ENCODE peak calls at places on chromosomes 3 and 15, in five cellular contexts. One of them, this sample, is unnamed.

GRCh38 chr3:150346956-150347863 is 60.9 kb upstream of the TSC22D2 start:
- DNase-seq in thyroid gland: peak; percentile 22
- DNase-seq in pancreas: no peak
- DNase-seq in spleen: no peak
- DNase-seq in stomach: no peak
- DNase-seq in this sample: no peak

GRCh38 chr3:23685484-23686258 is 120.1 kb upstream of the UBE2E1 start:
- DNase-seq in thyroid gland: peak; percentile 85
- DNase-seq in pancreas: no peak
- DNase-seq in spleen: no peak
- DNase-seq in stomach: peak; percentile 68
- DNase-seq in this sample: peak; percentile 62

GRCh38 chr3:148707596-148708386 is 10.1 kb downstream of the AGTR1 start:
- DNase-seq in thyroid gland: no peak
- DNase-seq in pancreas: no peak
- DNase-seq in spleen: no peak
- DNase-seq in stomach: no peak
- DNase-seq in this sample: no peak

GRCh38 chr3:152870027-152870426 is 35.1 kb downstream of the P2RY1 start:
- DNase-seq in thyroid gland: no peak
- DNase-seq in pancreas: no peak
- DNase-seq in spleen: no peak
- DNase-seq in stomach: no peak
- DNase-seq in this sample: no peak

GRCh38 chr3:13711911-13712650 is 163.2 kb downstream of the FBLN2 start:
- DNase-seq in thyroid gland: no peak
- DNase-seq in pancreas: no peak
- DNase-seq in spleen: peak; percentile 22
- DNase-seq in stomach: peak; percentile 7
- DNase-seq in this sample: peak; percentile 0

GRCh38 chr3:46109635-46110005 is 82.3 kb upstream of the XCR1 start:
- DNase-seq in thyroid gland: no peak
- DNase-seq in pancreas: no peak
- DNase-seq in spleen: no peak
- DNase-seq in stomach: no peak
- DNase-seq in this sample: no peak

GRCh38 chr3:34140606-34141005 is 342.2 kb downstream of the PDCD6IP start:
- DNase-seq in thyroid gland: no peak
- DNase-seq in pancreas: no peak
- DNase-seq in spleen: no peak
- DNase-seq in stomach: no peak
- DNase-seq in this sample: no peak

GRCh38 chr3:141225939-141226338 is 5.7 kb upstream of the PXYLP1 start:
- DNase-seq in thyroid gland: no peak
- DNase-seq in pancreas: no peak
- DNase-seq in spleen: no peak
- DNase-seq in stomach: no peak
- DNase-seq in this sample: no peak

GRCh38 chr3:147407495-147408179 is 1.3 kb upstream of the ZIC4 start:
- DNase-seq in thyroid gland: no peak
- DNase-seq in pancreas: no peak
- DNase-seq in spleen: no peak
- DNase-seq in stomach: no peak
- DNase-seq in this sample: no peak

GRCh38 chr3:56355570-56356185 is 112.6 kb downstream of the ERC2 start:
- DNase-seq in thyroid gland: no peak
- DNase-seq in pancreas: no peak
- DNase-seq in spleen: no peak
- DNase-seq in stomach: no peak
- DNase-seq in this sample: no peak

GRCh38 chr3:187223799-187224198 is 26.5 kb downstream of the RTP1 start:
- DNase-seq in thyroid gland: no peak
- DNase-seq in pancreas: no peak
- DNase-seq in spleen: no peak
- DNase-seq in stomach: no peak
- DNase-seq in this sample: no peak

GRCh38 chr3:39138804-39139415 is 14.5 kb downstream of the CSRNP1 start:
- DNase-seq in thyroid gland: peak; percentile 87
- DNase-seq in pancreas: no peak
- DNase-seq in spleen: no peak
- DNase-seq in stomach: peak; percentile 56
- DNase-seq in this sample: peak; percentile 61

GRCh38 chr3:30124435-30125390 is 481.7 kb upstream of the TGFBR2 start:
- DNase-seq in thyroid gland: peak; percentile 79
- DNase-seq in pancreas: no peak
- DNase-seq in spleen: no peak
- DNase-seq in stomach: no peak
- DNase-seq in this sample: no peak

GRCh38 chr3:42864321-42864950 is 11.2 kb downstream of the CYP8B1 start:
- DNase-seq in thyroid gland: no peak
- DNase-seq in pancreas: no peak
- DNase-seq in spleen: no peak
- DNase-seq in stomach: no peak
- DNase-seq in this sample: no peak

GRCh38 chr3:59318881-59319280 is 269.1 kb upstream of the CFAP20DC start:
- DNase-seq in thyroid gland: no peak
- DNase-seq in pancreas: no peak
- DNase-seq in spleen: no peak
- DNase-seq in stomach: no peak
- DNase-seq in this sample: no peak
- H3K27ac ChIP-seq in thyroid gland: no peak overlapping the region
- H3K27ac ChIP-seq in pancreas: no peak overlapping the region
- H3K27ac ChIP-seq in spleen: no peak overlapping the region
- H3K27ac ChIP-seq in stomach: no peak overlapping the region
- H3K27ac ChIP-seq in this sample: no peak overlapping the region

DNA sequence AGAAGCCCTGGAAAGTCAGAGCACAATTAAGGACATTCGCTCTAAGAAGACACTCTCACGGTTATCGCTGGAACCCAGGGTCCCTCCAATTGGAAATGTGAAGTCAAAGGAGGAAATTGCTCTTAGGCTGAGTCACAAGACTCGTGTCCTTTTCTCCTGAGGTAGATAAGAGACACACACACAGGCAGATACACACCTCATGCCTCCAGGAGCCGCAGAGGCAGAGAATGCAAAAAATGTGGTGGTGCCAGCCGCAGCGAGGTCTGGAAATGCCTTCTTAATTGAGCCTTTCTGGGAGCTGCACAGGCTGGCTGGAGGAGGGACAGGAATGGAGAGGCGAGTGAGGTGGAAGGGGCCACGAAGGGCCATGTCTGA is 189.3 kb downstream of the OPA1 start:
- DNase-seq in thyroid gland: peak; percentile 53
- DNase-seq in pancreas: no peak
- DNase-seq in spleen: no peak
- DNase-seq in stomach: peak; percentile 77
- DNase-seq in this sample: peak; percentile 34
- H3K27ac ChIP-seq in thyroid gland: peak overlapping the region; percentile 34
- H3K27ac ChIP-seq in pancreas: no peak overlapping the region
- H3K27ac ChIP-seq in spleen: no peak overlapping the region
- H3K27ac ChIP-seq in stomach: peak overlapping the region; percentile 67
- H3K27ac ChIP-seq in this sample: no peak overlapping the region

GRCh38 chr3:128285925-128286275 is 132.6 kb downstream of the EEFSEC start:
- DNase-seq in thyroid gland: no peak
- DNase-seq in pancreas: no peak
- DNase-seq in spleen: no peak
- DNase-seq in stomach: no peak
- DNase-seq in this sample: peak; percentile 36
- H3K27ac ChIP-seq in thyroid gland: no peak overlapping the region
- H3K27ac ChIP-seq in pancreas: no peak overlapping the region
- H3K27ac ChIP-seq in spleen: no peak overlapping the region
- H3K27ac ChIP-seq in stomach: no peak overlapping the region
- H3K27ac ChIP-seq in this sample: peak overlapping the region; percentile 44

GRCh38 chr15:95457520-95457919 is 873.0 kb upstream of the NR2F2 start:
- DNase-seq in thyroid gland: no peak
- DNase-seq in pancreas: no peak
- DNase-seq in spleen: no peak
- DNase-seq in stomach: no peak
- DNase-seq in this sample: no peak
- H3K27ac ChIP-seq in thyroid gland: no peak overlapping the region
- H3K27ac ChIP-seq in pancreas: no peak overlapping the region
- H3K27ac ChIP-seq in spleen: peak overlapping the region; percentile 13
- H3K27ac ChIP-seq in stomach: no peak overlapping the region
- H3K27ac ChIP-seq in this sample: no peak overlapping the region

GRCh38 chr15:85097250-85097649 is 115.6 kb downstream of the PDE8A start:
- DNase-seq in thyroid gland: no peak
- DNase-seq in pancreas: no peak
- DNase-seq in spleen: no peak
- DNase-seq in stomach: no peak
- DNase-seq in this sample: no peak
- H3K27ac ChIP-seq in thyroid gland: no peak overlapping the region
- H3K27ac ChIP-seq in pancreas: no peak overlapping the region
- H3K27ac ChIP-seq in spleen: no peak overlapping the region
- H3K27ac ChIP-seq in stomach: no peak overlapping the region
- H3K27ac ChIP-seq in this sample: no peak overlapping the region

GRCh38 chr3:81760215-81760614 is 1.2 kb downstream of the GBE1 start:
- DNase-seq in thyroid gland: no peak
- DNase-seq in pancreas: no peak
- DNase-seq in spleen: no peak
- DNase-seq in stomach: no peak
- DNase-seq in this sample: no peak
- H3K27ac ChIP-seq in thyroid gland: peak overlapping the region; percentile 98
- H3K27ac ChIP-seq in pancreas: peak overlapping the region; percentile 99
- H3K27ac ChIP-seq in spleen: peak overlapping the region; percentile 99
- H3K27ac ChIP-seq in stomach: peak overlapping the region; percentile 98
- H3K27ac ChIP-seq in this sample: peak overlapping the region; percentile 99

DNA sequence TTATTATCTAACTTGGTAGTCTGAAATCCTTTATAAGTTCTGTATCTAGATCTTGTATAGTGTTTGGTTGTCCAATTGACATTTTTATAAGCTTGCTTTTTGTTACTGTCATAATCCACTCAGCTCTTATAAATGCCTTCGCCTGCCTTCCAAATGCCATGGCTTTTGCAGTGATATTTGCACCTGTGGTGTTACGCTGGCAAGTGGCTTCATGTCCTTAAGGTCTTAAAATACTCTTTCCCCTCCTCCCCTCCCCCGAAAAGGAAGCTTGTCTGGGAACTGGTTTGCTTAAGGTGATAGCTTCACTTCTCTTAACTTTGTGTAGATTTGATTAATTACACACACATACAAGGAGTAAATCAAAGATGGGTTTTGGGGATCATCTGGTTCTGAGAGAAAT is 62.0 kb downstream of the ABHD2 start:
- DNase-seq in thyroid gland: no peak
- DNase-seq in pancreas: no peak
- DNase-seq in spleen: no peak
- DNase-seq in stomach: no peak
- DNase-seq in this sample: no peak
- H3K27ac ChIP-seq in thyroid gland: no peak overlapping the region
- H3K27ac ChIP-seq in pancreas: peak overlapping the region; percentile 70
- H3K27ac ChIP-seq in spleen: no peak overlapping the region
- H3K27ac ChIP-seq in stomach: peak overlapping the region; percentile 81
- H3K27ac ChIP-seq in this sample: peak overlapping the region; percentile 62

GRCh38 chr3:170740285-170740684 is 129.7 kb downstream of the RPL22L1 start:
- DNase-seq in thyroid gland: no peak
- DNase-seq in pancreas: no peak
- DNase-seq in spleen: no peak
- DNase-seq in stomach: no peak
- DNase-seq in this sample: no peak
- H3K27ac ChIP-seq in thyroid gland: no peak overlapping the region
- H3K27ac ChIP-seq in pancreas: no peak overlapping the region
- H3K27ac ChIP-seq in spleen: no peak overlapping the region
- H3K27ac ChIP-seq in stomach: no peak overlapping the region
- H3K27ac ChIP-seq in this sample: peak overlapping the region; percentile 43

This sample was measured in prostate gland.